ENCODE peak calls at places on chromosomes 1 and 21, in five cellular contexts. U is IMR-90, J is cardiac muscle cell, O is pancreas, E is hepatocyte. P is an unnamed sample.
A peak's percentile ranks its signal among the peaks of the same experiment; 100 is the strongest.

GRCh38 chr1:183685112-183685713 is 32.1 kb upstream of the APOBEC4 start:
- DNase-seq in U (peak; percentile 56), J (peak; percentile 75), O (no peak), E (peak; percentile 77), P (peak; percentile 19)

GRCh38 chr1:34002810-34003209 is 138.9 kb downstream of the HMGB4 start:
- DNase-seq in U (no peak), J (no peak), O (no peak), E (no peak), P (no peak)

GRCh38 chr1:11482186-11482585 is 3.2 kb downstream of the DISP3 start:
- DNase-seq in U (no peak), J (no peak), O (no peak), E (no peak), P (no peak)

GRCh38 chr1:44805311-44806024 is 1.7 kb downstream of the DYNLT4 start:
- DNase-seq in U (no peak), J (no peak), O (no peak), E (peak; percentile 6), P (no peak)

GRCh38 chr1:84300501-84300900 is 1.0 kb upstream of the SAMD13 start:
- DNase-seq in U (no peak), J (no peak), O (no peak), E (no peak), P (no peak)

GRCh38 chr1:28509705-28510349 is 4.0 kb downstream of the RCC1 start:
- DNase-seq in U (no peak), J (peak; percentile 46), O (no peak), E (no peak), P (no peak)

GRCh38 chr1:246219508-246220030 is 287.5 kb downstream of the SMYD3 start:
- DNase-seq in U (no peak), J (peak; percentile 11), O (no peak), E (peak; percentile 23), P (peak; percentile 64)

GRCh38 chr21:41630249-41630648 is 122.3 kb upstream of the TMPRSS2 start:
- DNase-seq in U (peak; percentile 100), J (peak; percentile 99), O (no peak), E (peak; percentile 92), P (no peak)

GRCh38 chr1:79982218-79982617 is 975.7 kb upstream of the ADGRL4 start:
- DNase-seq in U (peak; percentile 83), J (peak; percentile 98), O (peak; percentile 75), E (peak; percentile 36), P (no peak)

GRCh38 chr1:182317489-182318180 is 74.0 kb downstream of the GLUL start:
- DNase-seq in U (no peak), J (no peak), O (no peak), E (no peak), P (no peak)

GRCh38 chr1:26786437-26787380 is 1.0 kb upstream of the PIGV start:
- DNase-seq in U (peak; percentile 86), J (peak; percentile 94), O (no peak), E (peak; percentile 76), P (peak; percentile 52)

GRCh38 chr1:174013864-174014418 is 8.2 kb downstream of the RC3H1 start:
- DNase-seq in U (peak; percentile 30), J (no peak), O (no peak), E (no peak), P (no peak)

GRCh38 chr1:46180082-46180616 is 3.9 kb upstream of the P3R3URF start:
- DNase-seq in U (no peak), J (no peak), O (no peak), E (peak; percentile 71), P (no peak)

GRCh38 chr1:27149084-27149483 is 5.8 kb downstream of the SLC9A1 start:
- DNase-seq in U (no peak), J (no peak), O (no peak), E (no peak), P (peak; percentile 37)

GRCh38 chr1:228022571-228023293 is 15.9 kb downstream of the WNT3A start:
- DNase-seq in U (no peak), J (no peak), O (peak; percentile 11), E (no peak), P (peak; percentile 0)

GRCh38 chr1:94803517-94804441 is 16.4 kb upstream of the SLC44A3 start:
- DNase-seq in U (peak; percentile 57), J (peak; percentile 55), O (no peak), E (no peak), P (peak; percentile 68)

GRCh38 chr1:150961756-150962155 is 12.9 kb downstream of the CERS2 start:
- DNase-seq in U (no peak), J (no peak), O (no peak), E (no peak), P (no peak)

GRCh38 chr1:6638226-6638625 is 13.6 kb downstream of the THAP3 start:
- DNase-seq in U (peak; percentile 80), J (peak; percentile 69), O (peak; percentile 68), E (no peak), P (no peak)

GRCh38 chr1:42934111-42934510 is 24.6 kb downstream of the SLC2A1 start:
- DNase-seq in U (no peak), J (no peak), O (no peak), E (no peak), P (no peak)

GRCh38 chr1:109427171-109427467 is 871 bp upstream of the PSMA5 start:
- DNase-seq in U (no peak), J (peak; percentile 25), O (no peak), E (no peak), P (no peak)

GRCh38 chr1:160795951-160796383 is at the start of gene LY9:
- DNase-seq in U (no peak), J (no peak), O (no peak), E (no peak), P (no peak)

GRCh38 chr1:174988539-174988938 is 11.2 kb upstream of the CACYBP start:
- DNase-seq in U (no peak), J (no peak), O (no peak), E (no peak), P (no peak)

GRCh38 chr1:63592536-63593302 is 492 bp upstream of the PGM1 start:
- DNase-seq in U (no peak), J (no peak), O (no peak), E (no peak), P (no peak)

GRCh38 chr1:45353685-45354084 is 13.4 kb upstream of the MUTYH start:
- DNase-seq in U (no peak), J (no peak), O (no peak), E (no peak), P (no peak)

GRCh38 chr1:15851251-15852035 is 3.9 kb downstream of the SPEN start:
- DNase-seq in U (no peak), J (no peak), O (no peak), E (no peak), P (no peak)

GRCh38 chr1:216153130-216153529 is 270.1 kb downstream of the USH2A start:
- DNase-seq in U (no peak), J (no peak), O (no peak), E (no peak), P (no peak)

GRCh38 chr1:9317072-9317471 is 24.4 kb downstream of the SPSB1 start:
- DNase-seq in U (no peak), J (no peak), O (no peak), E (no peak), P (no peak)

GRCh38 chr1:41586230-41586629 is 101.7 kb upstream of the EDN2 start:
- DNase-seq in U (no peak), J (no peak), O (no peak), E (no peak), P (no peak)

GRCh38 chr1:32303358-32303757 is 11.5 kb downstream of the HDAC1 start:
- DNase-seq in U (no peak), J (no peak), O (no peak), E (no peak), P (no peak)

GRCh38 chr1:7630378-7630777 is 140.7 kb upstream of the VAMP3 start:
- DNase-seq in U (no peak), J (no peak), O (no peak), E (no peak), P (peak; percentile 80)

GRCh38 chr1:87291107-87291506 is 37.6 kb upstream of the LMO4 start:
- DNase-seq in U (peak; percentile 45), J (peak; percentile 37), O (no peak), E (no peak), P (no peak)

GRCh38 chr1:205680073-205680851 is at the start of gene SLC45A3:
- DNase-seq in U (no peak), J (no peak), O (peak; percentile 49), E (peak; percentile 57), P (peak; percentile 41)

GRCh38 chr1:151327903-151328674 is 873 bp upstream of the PI4KB start:
- DNase-seq in U (no peak), J (no peak), O (peak; percentile 34), E (no peak), P (no peak)

DNA sequence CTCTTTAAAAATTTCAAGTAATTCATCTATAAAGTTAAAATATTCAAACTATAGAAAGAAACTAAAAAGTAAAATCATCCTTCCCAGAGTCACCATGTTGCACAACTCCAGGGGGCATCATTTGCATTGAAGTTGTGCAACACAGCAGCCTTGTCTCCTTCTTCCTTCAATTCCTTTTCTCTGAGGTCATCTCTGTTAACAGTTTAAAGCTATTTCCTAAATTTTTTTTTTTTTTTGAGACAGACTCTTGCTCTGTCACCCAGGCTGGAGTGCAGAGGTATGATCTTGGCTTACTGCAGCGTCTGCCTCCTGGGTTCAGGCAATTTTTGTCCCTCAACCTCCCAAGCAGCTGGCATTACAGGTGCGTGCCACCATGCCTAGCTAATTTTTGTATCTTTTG is 7.1 kb downstream of the RHBG start:
- DNase-seq in U (peak; percentile 32), J (peak; percentile 78), O (no peak), E (no peak), P (no peak)
- TF ChIP-seq CTCF in U (peak; percentile 20), J (peak; percentile 17), O (no peak), E (no peak), P (no peak)

GRCh38 chr1:181126871-181127587 is 38.5 kb downstream of the IER5 start:
- DNase-seq in U (no peak), J (no peak), O (no peak), E (peak; percentile 85), P (peak; percentile 52)
- H3K4me1 ChIP-seq in U (peaks cover 12% of the 10 kb centered on the region), J (peaks cover 17% of the 10 kb centered on the region), O (no peaks in the 10 kb centered on the region), E (peaks cover 17% of the 10 kb centered on the region), P (peaks cover 8% of the 10 kb centered on the region)

GRCh38 chr1:107058245-107059032 is 2.0 kb downstream of the PRMT6 start:
- DNase-seq in U (no peak), J (no peak), O (no peak), E (no peak), P (no peak)

GRCh38 chr1:107061886-107062285 is 5.4 kb downstream of the PRMT6 start:
- DNase-seq in U (no peak), J (no peak), O (no peak), E (no peak), P (no peak)

GRCh38 chr1:107057197-107058133 is 991 bp downstream of the PRMT6 start:
- DNase-seq in U (peak; percentile 55), J (peak; percentile 61), O (peak; percentile 83), E (peak; percentile 79), P (peak; percentile 90)

GRCh38 chr1:107051266-107051665 is 5.2 kb upstream of the PRMT6 start:
- DNase-seq in U (no peak), J (no peak), O (no peak), E (no peak), P (no peak)

GRCh38 chr1:107056426-107057196 is at the start of gene PRMT6:
- DNase-seq in U (peak; percentile 70), J (peak; percentile 84), O (peak; percentile 80), E (peak; percentile 89), P (peak; percentile 92)
- TF ChIP-seq CTCF in U (peak; percentile 4), J (no peak), O (no peak), E (no peak), P (no peak)

GRCh38 chr1:111203681-111204210 is 3.3 kb upstream of the DENND2D start:
- DNase-seq in U (no peak), J (peak; percentile 74), O (peak; percentile 82), E (peak; percentile 53), P (peak; percentile 15)
- H3K4me1 ChIP-seq in U (peaks cover 16% of the 10 kb centered on the region), J (no peaks in the 10 kb centered on the region), O (peaks cover 38% of the 10 kb centered on the region), E (peaks cover 19% of the 10 kb centered on the region), P (no peaks in the 10 kb centered on the region)

GRCh38 chr1:38529337-38529860 is 330.2 kb downstream of the RRAGC start:
- DNase-seq in U (no peak), J (no peak), O (no peak), E (no peak), P (no peak)
- TF ChIP-seq CTCF in U (no peak), J (no peak), O (no peak), E (no peak), P (no peak)

P was measured in BE2C.